ENCODE peak calls at places on chromosome 11, in four cellular contexts. One of them, this sample, is unnamed.

GRCh38 chr11:5690216-5690615 is 626 bp downstream of the TRIM22 start:
- DNase-seq in Right ventricle myocardium superior: no peak
- DNase-seq in COLO829: no peak
- DNase-seq in ovary: peak; percentile 39
- DNase-seq in this sample: no peak

GRCh38 chr11:122317337-122317736 is 201.3 kb upstream of the BLID start:
- DNase-seq in Right ventricle myocardium superior: no peak
- DNase-seq in COLO829: no peak
- DNase-seq in ovary: no peak
- DNase-seq in this sample: no peak

GRCh38 chr11:130162733-130163132 is 3.2 kb downstream of the ST14 start:
- DNase-seq in Right ventricle myocardium superior: no peak
- DNase-seq in COLO829: no peak
- DNase-seq in ovary: no peak
- DNase-seq in this sample: no peak

GRCh38 chr11:27018902-27019544 is 21.6 kb upstream of the BBOX1 start:
- DNase-seq in Right ventricle myocardium superior: no peak
- DNase-seq in COLO829: no peak
- DNase-seq in ovary: no peak
- DNase-seq in this sample: no peak

GRCh38 chr11:26578998-26579635 is 7.1 kb upstream of the MUC15 start:
- DNase-seq in Right ventricle myocardium superior: no peak
- DNase-seq in COLO829: no peak
- DNase-seq in ovary: no peak
- DNase-seq in this sample: no peak

GRCh38 chr11:44223261-44223660 is 86.7 kb downstream of the ALX4 start:
- DNase-seq in Right ventricle myocardium superior: no peak
- DNase-seq in COLO829: no peak
- DNase-seq in ovary: no peak
- DNase-seq in this sample: no peak

GRCh38 chr11:2789791-2790580 is 90.2 kb upstream of the KCNQ1OT1 start:
- DNase-seq in Right ventricle myocardium superior: peak; percentile 23
- DNase-seq in COLO829: no peak
- DNase-seq in ovary: peak; percentile 26
- DNase-seq in this sample: no peak

GRCh38 chr11:68998390-68998911 is 14.6 kb downstream of the MRGPRF start:
- DNase-seq in Right ventricle myocardium superior: peak; percentile 44
- DNase-seq in COLO829: no peak
- DNase-seq in ovary: peak; percentile 48
- DNase-seq in this sample: peak; percentile 69

GRCh38 chr11:128463386-128463829 is 124.0 kb downstream of the ETS1 start:
- DNase-seq in Right ventricle myocardium superior: peak; percentile 47
- DNase-seq in COLO829: no peak
- DNase-seq in ovary: no peak
- DNase-seq in this sample: no peak

GRCh38 chr11:92839450-92839849 is 130.0 kb upstream of the MTNR1B start:
- DNase-seq in Right ventricle myocardium superior: no peak
- DNase-seq in COLO829: no peak
- DNase-seq in ovary: no peak
- DNase-seq in this sample: no peak

GRCh38 chr11:63826471-63827190 is 12.3 kb upstream of the MARK2 start:
- DNase-seq in Right ventricle myocardium superior: no peak
- DNase-seq in COLO829: no peak
- DNase-seq in ovary: no peak
- DNase-seq in this sample: no peak

GRCh38 chr11:35968386-35969088 is 24.7 kb downstream of the LDLRAD3 start:
- DNase-seq in Right ventricle myocardium superior: no peak
- DNase-seq in COLO829: no peak
- DNase-seq in ovary: no peak
- DNase-seq in this sample: no peak

GRCh38 chr11:107457205-107457557 is 444 bp downstream of the CWF19L2 start:
- DNase-seq in Right ventricle myocardium superior: no peak
- DNase-seq in COLO829: peak; percentile 11
- DNase-seq in ovary: no peak
- DNase-seq in this sample: no peak

GRCh38 chr11:111523343-111523742 is 8.8 kb downstream of the HOATZ start:
- DNase-seq in Right ventricle myocardium superior: no peak
- DNase-seq in COLO829: no peak
- DNase-seq in ovary: no peak
- DNase-seq in this sample: no peak

GRCh38 chr11:13284776-13285588 is 7.4 kb downstream of the BMAL1 start:
- DNase-seq in Right ventricle myocardium superior: no peak
- DNase-seq in COLO829: no peak
- DNase-seq in ovary: no peak
- DNase-seq in this sample: no peak